ENCODE peak calls at places on chromosomes 12 and 14, in seven cellular contexts. One of them, this sample, is unnamed.

GRCh38 chr14:105436891-105437722 is 17.5 kb downstream of the MTA1 start:
- DNase-seq in lower leg skin: no peak
- DNase-seq in body of pancreas: no peak
- DNase-seq in A549: no peak
- DNase-seq in fibroblast of mammary gland: no peak
- DNase-seq in tibial nerve: no peak
- DNase-seq in upper lobe of left lung: peak; percentile 68
- DNase-seq in this sample: no peak

GRCh38 chr12:84502907-84503787 is 409.5 kb downstream of the SLC6A15 start:
- DNase-seq in lower leg skin: no peak
- DNase-seq in body of pancreas: peak; percentile 77
- DNase-seq in A549: peak; percentile 69
- DNase-seq in fibroblast of mammary gland: peak; percentile 78
- DNase-seq in tibial nerve: no peak
- DNase-seq in upper lobe of left lung: no peak
- DNase-seq in this sample: peak; percentile 44

GRCh38 chr12:71415336-71416231 is 24.0 kb upstream of the LGR5 start:
- DNase-seq in lower leg skin: no peak
- DNase-seq in body of pancreas: peak; percentile 26
- DNase-seq in A549: peak; percentile 66
- DNase-seq in fibroblast of mammary gland: peak; percentile 66
- DNase-seq in tibial nerve: no peak
- DNase-seq in upper lobe of left lung: no peak
- DNase-seq in this sample: peak; percentile 37

GRCh38 chr12:78406213-78406612 is 458.4 kb upstream of the SYT1 start:
- DNase-seq in lower leg skin: no peak
- DNase-seq in body of pancreas: no peak
- DNase-seq in A549: no peak
- DNase-seq in fibroblast of mammary gland: no peak
- DNase-seq in tibial nerve: no peak
- DNase-seq in upper lobe of left lung: no peak
- DNase-seq in this sample: no peak

GRCh38 chr14:94691658-94692029 is 78.3 kb downstream of the GSC start:
- DNase-seq in lower leg skin: no peak
- DNase-seq in body of pancreas: no peak
- DNase-seq in A549: no peak
- DNase-seq in fibroblast of mammary gland: peak; percentile 78
- DNase-seq in tibial nerve: no peak
- DNase-seq in upper lobe of left lung: no peak
- DNase-seq in this sample: no peak

GRCh38 chr12:65656156-65656885 is 168.0 kb upstream of the HMGA2 start:
- DNase-seq in lower leg skin: no peak
- DNase-seq in body of pancreas: no peak
- DNase-seq in A549: no peak
- DNase-seq in fibroblast of mammary gland: peak; percentile 67
- DNase-seq in tibial nerve: no peak
- DNase-seq in upper lobe of left lung: no peak
- DNase-seq in this sample: no peak

GRCh38 chr12:104519190-104519857 is 62.6 kb downstream of the CHST11 start:
- DNase-seq in lower leg skin: no peak
- DNase-seq in body of pancreas: no peak
- DNase-seq in A549: no peak
- DNase-seq in fibroblast of mammary gland: no peak
- DNase-seq in tibial nerve: no peak
- DNase-seq in upper lobe of left lung: no peak
- DNase-seq in this sample: no peak

GRCh38 chr12:107564946-107565345 is 120.7 kb upstream of the PWP1 start:
- DNase-seq in lower leg skin: peak; percentile 46
- DNase-seq in body of pancreas: no peak
- DNase-seq in A549: peak; percentile 51
- DNase-seq in fibroblast of mammary gland: peak; percentile 47
- DNase-seq in tibial nerve: no peak
- DNase-seq in upper lobe of left lung: no peak
- DNase-seq in this sample: no peak

GRCh38 chr14:68715032-68715924 is 77.6 kb downstream of the ZFP36L1 start:
- DNase-seq in lower leg skin: peak; percentile 21
- DNase-seq in body of pancreas: no peak
- DNase-seq in A549: peak; percentile 31
- DNase-seq in fibroblast of mammary gland: peak; percentile 83
- DNase-seq in tibial nerve: no peak
- DNase-seq in upper lobe of left lung: no peak
- DNase-seq in this sample: no peak

GRCh38 chr12:121530600-121531355 is 50.0 kb downstream of the KDM2B start:
- DNase-seq in lower leg skin: peak; percentile 93
- DNase-seq in body of pancreas: peak; percentile 74
- DNase-seq in A549: peak; percentile 77
- DNase-seq in fibroblast of mammary gland: peak; percentile 84
- DNase-seq in tibial nerve: peak; percentile 30
- DNase-seq in upper lobe of left lung: no peak
- DNase-seq in this sample: peak; percentile 60

GRCh38 chr12:117188961-117189724 is 1.1 kb downstream of the FBXO21 start:
- DNase-seq in lower leg skin: no peak
- DNase-seq in body of pancreas: peak; percentile 12
- DNase-seq in A549: peak; percentile 19
- DNase-seq in fibroblast of mammary gland: peak; percentile 70
- DNase-seq in tibial nerve: no peak
- DNase-seq in upper lobe of left lung: no peak
- DNase-seq in this sample: no peak

GRCh38 chr14:92534863-92535654 is 21.5 kb downstream of the RIN3 start:
- DNase-seq in lower leg skin: no peak
- DNase-seq in body of pancreas: no peak
- DNase-seq in A549: no peak
- DNase-seq in fibroblast of mammary gland: no peak
- DNase-seq in tibial nerve: no peak
- DNase-seq in upper lobe of left lung: no peak
- DNase-seq in this sample: no peak

GRCh38 chr12:41932028-41932427 is 212.6 kb downstream of the GXYLT1 start:
- DNase-seq in lower leg skin: no peak
- DNase-seq in body of pancreas: no peak
- DNase-seq in A549: no peak
- DNase-seq in fibroblast of mammary gland: no peak
- DNase-seq in tibial nerve: no peak
- DNase-seq in upper lobe of left lung: no peak
- DNase-seq in this sample: no peak

GRCh38 chr14:77542349-77543239 is 44.0 kb upstream of the ISM2 start:
- DNase-seq in lower leg skin: no peak
- DNase-seq in body of pancreas: no peak
- DNase-seq in A549: no peak
- DNase-seq in fibroblast of mammary gland: peak; percentile 12
- DNase-seq in tibial nerve: no peak
- DNase-seq in upper lobe of left lung: no peak
- DNase-seq in this sample: no peak

GRCh38 chr12:43951286-43951685 is 115.4 kb downstream of the TMEM117 start:
- DNase-seq in lower leg skin: no peak
- DNase-seq in body of pancreas: no peak
- DNase-seq in A549: no peak
- DNase-seq in fibroblast of mammary gland: no peak
- DNase-seq in tibial nerve: no peak
- DNase-seq in upper lobe of left lung: no peak
- DNase-seq in this sample: no peak

GRCh38 chr14:54782803-54783659 is 119.6 kb downstream of the GCH1 start:
- DNase-seq in lower leg skin: peak; percentile 82
- DNase-seq in body of pancreas: peak; percentile 26
- DNase-seq in A549: peak; percentile 34
- DNase-seq in fibroblast of mammary gland: no peak
- DNase-seq in tibial nerve: no peak
- DNase-seq in upper lobe of left lung: no peak
- DNase-seq in this sample: no peak

GRCh38 chr14:33714527-33715222 is 236.2 kb downstream of the EGLN3 start:
- DNase-seq in lower leg skin: no peak
- DNase-seq in body of pancreas: no peak
- DNase-seq in A549: no peak
- DNase-seq in fibroblast of mammary gland: peak; percentile 65
- DNase-seq in tibial nerve: no peak
- DNase-seq in upper lobe of left lung: no peak
- DNase-seq in this sample: no peak

GRCh38 chr12:69779928-69780327 is 41.3 kb downstream of the RAB3IP start:
- DNase-seq in lower leg skin: no peak
- DNase-seq in body of pancreas: no peak
- DNase-seq in A549: peak; percentile 51
- DNase-seq in fibroblast of mammary gland: peak; percentile 59
- DNase-seq in tibial nerve: no peak
- DNase-seq in upper lobe of left lung: no peak
- DNase-seq in this sample: peak; percentile 20

GRCh38 chr12:6981152-6982052 is 10.7 kb downstream of the EMG1 start:
- DNase-seq in lower leg skin: no peak
- DNase-seq in body of pancreas: no peak
- DNase-seq in A549: no peak
- DNase-seq in fibroblast of mammary gland: no peak
- DNase-seq in tibial nerve: no peak
- DNase-seq in upper lobe of left lung: no peak
- DNase-seq in this sample: no peak

GRCh38 chr12:51868821-51869489 is 18.9 kb upstream of the ANKRD33 start:
- DNase-seq in lower leg skin: no peak
- DNase-seq in body of pancreas: no peak
- DNase-seq in A549: no peak
- DNase-seq in fibroblast of mammary gland: no peak
- DNase-seq in tibial nerve: no peak
- DNase-seq in upper lobe of left lung: peak; percentile 87
- DNase-seq in this sample: no peak

GRCh38 chr12:101322480-101322879 is 42.6 kb downstream of the UTP20 start:
- DNase-seq in lower leg skin: no peak
- DNase-seq in body of pancreas: no peak
- DNase-seq in A549: no peak
- DNase-seq in fibroblast of mammary gland: no peak
- DNase-seq in tibial nerve: no peak
- DNase-seq in upper lobe of left lung: no peak
- DNase-seq in this sample: no peak

GRCh38 chr14:51484491-51484890 is 167.2 kb upstream of the FRMD6 start:
- DNase-seq in lower leg skin: no peak
- DNase-seq in body of pancreas: no peak
- DNase-seq in A549: no peak
- DNase-seq in fibroblast of mammary gland: peak; percentile 63
- DNase-seq in tibial nerve: no peak
- DNase-seq in upper lobe of left lung: no peak
- DNase-seq in this sample: no peak

GRCh38 chr12:55847603-55848329 is 5.0 kb upstream of the MMP19 start:
- DNase-seq in lower leg skin: peak; percentile 97
- DNase-seq in body of pancreas: peak; percentile 91
- DNase-seq in A549: peak; percentile 43
- DNase-seq in fibroblast of mammary gland: peak; percentile 100
- DNase-seq in tibial nerve: peak; percentile 87
- DNase-seq in upper lobe of left lung: peak; percentile 68
- DNase-seq in this sample: peak; percentile 100

GRCh38 chr12:60201891-60202290 is 606.1 kb downstream of the SLC16A7 start:
- DNase-seq in lower leg skin: no peak
- DNase-seq in body of pancreas: no peak
- DNase-seq in A549: no peak
- DNase-seq in fibroblast of mammary gland: peak; percentile 6
- DNase-seq in tibial nerve: no peak
- DNase-seq in upper lobe of left lung: no peak
- DNase-seq in this sample: no peak

GRCh38 chr12:66538970-66539369 is 139.9 kb downstream of the GRIP1 start:
- DNase-seq in lower leg skin: no peak
- DNase-seq in body of pancreas: no peak
- DNase-seq in A549: no peak
- DNase-seq in fibroblast of mammary gland: no peak
- DNase-seq in tibial nerve: no peak
- DNase-seq in upper lobe of left lung: no peak
- DNase-seq in this sample: no peak

GRCh38 chr14:39102265-39102968 is 618 bp downstream of the SEC23A start:
- DNase-seq in lower leg skin: no peak
- DNase-seq in body of pancreas: peak; percentile 55
- DNase-seq in A549: peak; percentile 71
- DNase-seq in fibroblast of mammary gland: peak; percentile 72
- DNase-seq in tibial nerve: no peak
- DNase-seq in upper lobe of left lung: no peak
- DNase-seq in this sample: no peak

GRCh38 chr14:39107624-39108023 is 4.6 kb upstream of the SEC23A start:
- DNase-seq in lower leg skin: no peak
- DNase-seq in body of pancreas: no peak
- DNase-seq in A549: peak; percentile 44
- DNase-seq in fibroblast of mammary gland: peak; percentile 63
- DNase-seq in tibial nerve: no peak
- DNase-seq in upper lobe of left lung: no peak
- DNase-seq in this sample: no peak

GRCh38 chr14:39108791-39109190 is 5.3 kb upstream of the GEMIN2 start:
- DNase-seq in lower leg skin: no peak
- DNase-seq in body of pancreas: no peak
- DNase-seq in A549: no peak
- DNase-seq in fibroblast of mammary gland: no peak
- DNase-seq in tibial nerve: no peak
- DNase-seq in upper lobe of left lung: no peak
- DNase-seq in this sample: no peak

GRCh38 chr14:39099748-39100147 is 3.3 kb downstream of the SEC23A start:
- DNase-seq in lower leg skin: no peak
- DNase-seq in body of pancreas: no peak
- DNase-seq in A549: no peak
- DNase-seq in fibroblast of mammary gland: no peak
- DNase-seq in tibial nerve: no peak
- DNase-seq in upper lobe of left lung: no peak
- DNase-seq in this sample: no peak

GRCh38 chr14:39102969-39103957 is at the start of gene SEC23A:
- DNase-seq in lower leg skin: peak; percentile 98
- DNase-seq in body of pancreas: peak; percentile 93
- DNase-seq in A549: peak; percentile 92
- DNase-seq in fibroblast of mammary gland: peak; percentile 82
- DNase-seq in tibial nerve: peak; percentile 85
- DNase-seq in upper lobe of left lung: peak; percentile 96
- DNase-seq in this sample: peak; percentile 30
- TF ChIP-seq CTCF in lower leg skin: no peak
- TF ChIP-seq CTCF in body of pancreas: no peak
- TF ChIP-seq CTCF in A549: no peak
- TF ChIP-seq CTCF in fibroblast of mammary gland: no peak
- TF ChIP-seq CTCF in tibial nerve: no peak
- TF ChIP-seq CTCF in upper lobe of left lung: peak; percentile 12
- TF ChIP-seq CTCF in this sample: no peak

DNA sequence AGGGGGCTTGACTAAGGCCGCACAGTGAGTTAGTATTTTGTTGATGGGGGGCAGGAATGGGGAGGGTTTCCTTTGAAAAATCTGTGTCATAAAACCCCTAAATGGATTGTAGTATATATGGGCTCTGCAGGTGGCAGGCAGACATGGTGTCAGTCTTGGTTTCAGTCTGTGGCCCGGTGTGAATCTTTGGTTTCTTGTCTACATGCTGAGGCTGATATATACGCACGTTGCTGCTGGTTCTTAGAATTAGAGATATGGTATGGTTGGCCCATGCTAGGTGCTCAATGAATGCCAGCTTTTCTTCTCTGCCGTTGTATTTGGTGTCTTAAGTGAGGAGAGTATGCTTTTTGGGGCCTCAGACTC is 73.1 kb downstream of the TSPAN9 start:
- DNase-seq in lower leg skin: no peak
- DNase-seq in body of pancreas: no peak
- DNase-seq in A549: no peak
- DNase-seq in fibroblast of mammary gland: no peak
- DNase-seq in tibial nerve: no peak
- DNase-seq in upper lobe of left lung: no peak
- DNase-seq in this sample: no peak
- TF ChIP-seq CTCF in lower leg skin: no peak
- TF ChIP-seq CTCF in body of pancreas: no peak
- TF ChIP-seq CTCF in A549: no peak
- TF ChIP-seq CTCF in fibroblast of mammary gland: no peak
- TF ChIP-seq CTCF in tibial nerve: no peak
- TF ChIP-seq CTCF in upper lobe of left lung: no peak
- TF ChIP-seq CTCF in this sample: no peak

GRCh38 chr12:563899-564298 is 99.3 kb downstream of the NINJ2 start:
- DNase-seq in lower leg skin: no peak
- DNase-seq in body of pancreas: no peak
- DNase-seq in A549: no peak
- DNase-seq in fibroblast of mammary gland: no peak
- DNase-seq in tibial nerve: no peak
- DNase-seq in upper lobe of left lung: no peak
- DNase-seq in this sample: no peak
- TF ChIP-seq CTCF in lower leg skin: no peak
- TF ChIP-seq CTCF in body of pancreas: no peak
- TF ChIP-seq CTCF in A549: no peak
- TF ChIP-seq CTCF in fibroblast of mammary gland: no peak
- TF ChIP-seq CTCF in tibial nerve: no peak
- TF ChIP-seq CTCF in upper lobe of left lung: no peak
- TF ChIP-seq CTCF in this sample: no peak

GRCh38 chr14:106681161-106681955 is 1155.0 kb downstream of the TMEM121 start:
- DNase-seq in lower leg skin: no peak
- DNase-seq in body of pancreas: no peak
- DNase-seq in A549: no peak
- DNase-seq in fibroblast of mammary gland: no peak
- DNase-seq in tibial nerve: no peak
- DNase-seq in upper lobe of left lung: peak; percentile 17
- DNase-seq in this sample: no peak
- TF ChIP-seq CTCF in lower leg skin: no peak
- TF ChIP-seq CTCF in body of pancreas: no peak
- TF ChIP-seq CTCF in A549: no peak
- TF ChIP-seq CTCF in fibroblast of mammary gland: no peak
- TF ChIP-seq CTCF in tibial nerve: no peak
- TF ChIP-seq CTCF in upper lobe of left lung: no peak
- TF ChIP-seq CTCF in this sample: no peak